ENCODE peak calls at places on chromosomes 12 and 14, in six cellular contexts. D is lower lobe of right lung, S is fibroblast of mammary gland, I is nephron progenitor cell, J is progenitor cell of endocrine pancreas, V is GM12865. Q is an unnamed sample.

GRCh38 chr14:41229824-41230223 is 376.9 kb upstream of the LRFN5 start:
- DNase-seq in V (no peak), J (no peak), S (no peak), I (no peak), D (no peak), Q (no peak)

GRCh38 chr12:32240833-32241232 is 134.2 kb downstream of the BICD1 start:
- DNase-seq in I (no peak), J (no peak), S (peak; percentile 39), V (no peak), D (no peak), Q (no peak)

GRCh38 chr12:124527861-124528561 is 39.4 kb downstream of the NCOR2 start:
- DNase-seq in I (no peak), S (peak; percentile 77), V (no peak), D (no peak), J (no peak), Q (peak; percentile 82)

GRCh38 chr14:95097385-95097784 is 59.9 kb downstream of the DICER1 start:
- DNase-seq in I (no peak), D (no peak), V (no peak), J (no peak), S (no peak), Q (no peak)

GRCh38 chr14:53953002-53953827 is 3.4 kb downstream of the BMP4 start:
- DNase-seq in D (peak; percentile 85), V (peak; percentile 72), I (peak; percentile 90), S (peak; percentile 49), J (peak; percentile 64), Q (peak; percentile 87)

GRCh38 chr12:124165695-124166094 is 129.2 kb upstream of the RFLNA start:
- DNase-seq in I (no peak), V (no peak), S (no peak), J (no peak), D (no peak), Q (no peak)

GRCh38 chr12:86959766-86960458 is 703.7 kb upstream of the MGAT4C start:
- DNase-seq in S (no peak), I (no peak), D (no peak), V (no peak), J (no peak), Q (no peak)

GRCh38 chr12:115963030-115963480 is 314.4 kb downstream of the MED13L start:
- DNase-seq in J (no peak), S (peak; percentile 69), V (no peak), D (no peak), I (no peak), Q (no peak)

GRCh38 chr12:19130224-19131019 is 889 bp downstream of the PLEKHA5 start:
- DNase-seq in D (peak; percentile 53), J (peak; percentile 47), S (peak; percentile 16), V (no peak), I (peak; percentile 54), Q (peak; percentile 54)

GRCh38 chr12:43104524-43104923 is 447.5 kb downstream of the ADAMTS20 start:
- DNase-seq in D (no peak), S (peak; percentile 80), J (no peak), I (no peak), V (no peak), Q (no peak)

GRCh38 chr12:79019672-79020071 is 155.1 kb downstream of the SYT1 start:
- DNase-seq in J (no peak), I (no peak), D (no peak), V (peak; percentile 6), S (no peak), Q (no peak)

GRCh38 chr12:85441740-85442139 is 161.7 kb downstream of the ALX1 start:
- DNase-seq in S (peak; percentile 9), I (no peak), V (no peak), D (no peak), J (no peak), Q (no peak)

GRCh38 chr12:47437570-47437969 is 268.3 kb downstream of the RPAP3 start:
- DNase-seq in V (no peak), I (no peak), J (no peak), D (no peak), S (no peak), Q (no peak)

GRCh38 chr14:91884664-91885063 is 17.3 kb upstream of the TC2N start:
- DNase-seq in I (no peak), D (no peak), S (no peak), V (no peak), J (no peak), Q (no peak)

GRCh38 chr14:105090493-105091334 is 25.5 kb upstream of the GPR132 start:
- DNase-seq in S (peak; percentile 68), D (peak; percentile 90), J (peak; percentile 90), I (peak; percentile 95), V (peak; percentile 89), Q (peak; percentile 96)

GRCh38 chr12:3117628-3118027 is 40.4 kb downstream of the TSPAN9 start:
- DNase-seq in S (peak; percentile 94), J (no peak), D (no peak), I (no peak), V (no peak), Q (no peak)

GRCh38 chr12:121240484-121241202 is 30.7 kb downstream of the P2RX4 start:
- DNase-seq in J (no peak), D (peak; percentile 83), I (peak; percentile 45), S (peak; percentile 32), V (no peak), Q (no peak)

GRCh38 chr12:102730996-102731395 is 186.0 kb downstream of the PAH start:
- DNase-seq in V (no peak), J (no peak), D (no peak), I (no peak), S (no peak), Q (no peak)

GRCh38 chr14:98494582-98494981 is 777.4 kb downstream of the BCL11B start:
- DNase-seq in I (no peak), V (peak; percentile 24), S (no peak), J (no peak), D (no peak), Q (no peak)

GRCh38 chr14:101634453-101635237 is 73.3 kb downstream of the DIO3 start:
- DNase-seq in D (no peak), V (no peak), J (no peak), S (no peak), I (no peak), Q (no peak)
- TF ChIP-seq CTCF in D (no peak), V (no peak), J (no peak), S (no peak), I (no peak), Q (no peak)

DNA sequence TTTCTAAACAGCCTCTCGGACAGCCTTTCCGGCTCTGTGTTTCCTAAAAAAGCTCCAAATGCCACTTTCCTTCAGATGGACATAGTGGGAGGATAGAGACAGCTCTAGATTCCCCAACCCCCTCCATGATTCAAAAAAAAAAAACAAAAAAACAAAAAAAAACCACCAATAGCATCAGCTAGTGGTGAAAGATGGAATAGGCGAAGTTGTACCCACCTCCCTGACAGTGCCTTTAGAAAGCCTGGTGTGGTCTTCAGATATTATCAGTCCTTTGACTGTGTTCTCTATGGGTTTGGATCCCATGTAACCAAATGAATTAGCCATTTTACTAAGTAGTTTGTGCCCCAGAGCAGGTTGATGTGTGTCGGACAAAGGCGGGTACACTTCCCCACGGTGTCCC is 94.1 kb downstream of the PHETA1 start:
- DNase-seq in S (peak; percentile 15), J (no peak), I (no peak), V (no peak), D (no peak), Q (no peak)
- TF ChIP-seq CTCF in S (peak; percentile 63), J (peak; percentile 36), I (peak; percentile 58), V (peak; percentile 29), D (no peak), Q (peak; percentile 63)

GRCh38 chr12:12017135-12017581 is 53.6 kb upstream of the BCL2L14 start:
- DNase-seq in V (no peak), I (no peak), D (no peak), J (no peak), S (no peak), Q (no peak)

GRCh38 chr12:12019881-12020280 is 50.9 kb upstream of the BCL2L14 start:
- DNase-seq in V (no peak), D (no peak), J (no peak), I (no peak), S (no peak), Q (no peak)

GRCh38 chr12:12018454-12018853 is 52.3 kb upstream of the BCL2L14 start:
- DNase-seq in S (peak; percentile 21), V (no peak), D (no peak), I (no peak), J (no peak), Q (no peak)

GRCh38 chr12:12016284-12017100 is 54.2 kb upstream of the BCL2L14 start:
- DNase-seq in J (no peak), V (peak; percentile 63), I (no peak), D (no peak), S (no peak), Q (no peak)

GRCh38 chr12:12017798-12018197 is 52.9 kb upstream of the BCL2L14 start:
- DNase-seq in V (no peak), I (no peak), S (no peak), D (no peak), J (no peak), Q (no peak)
- TF ChIP-seq CTCF in V (peak; percentile 13), I (no peak), S (peak; percentile 6), D (peak; percentile 16), J (peak; percentile 62), Q (no peak)

DNA sequence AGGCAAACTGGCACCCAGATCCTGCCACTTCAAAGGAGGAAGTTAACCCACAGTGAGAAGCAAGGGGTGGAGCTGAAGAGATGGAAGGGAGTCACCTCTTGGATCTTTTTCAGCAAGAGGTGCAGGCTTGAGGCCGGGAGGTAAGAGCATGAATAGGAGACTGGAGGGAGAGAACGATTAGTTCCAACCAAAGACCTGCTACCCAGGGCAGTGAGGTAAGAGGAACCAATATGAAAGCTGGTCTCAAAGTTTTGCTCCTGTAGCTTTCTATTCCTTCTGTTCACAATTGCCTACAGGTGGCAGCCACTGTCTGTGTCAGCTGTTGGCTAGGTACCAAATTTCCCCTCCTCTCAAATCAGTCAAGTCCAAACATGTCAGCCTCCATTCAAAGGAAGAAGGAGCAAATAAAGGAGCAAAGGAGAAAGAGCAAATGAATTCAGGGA is 14.9 kb upstream of the TAC3 start:
- DNase-seq in J (no peak), I (no peak), V (peak; percentile 68), D (no peak), S (no peak), Q (no peak)
- TF ChIP-seq CTCF in J (no peak), I (no peak), V (no peak), D (no peak), S (no peak), Q (no peak)

GRCh38 chr12:100651694-100652093 is 78.2 kb downstream of the GAS2L3 start:
- DNase-seq in V (no peak), S (no peak), D (no peak), I (no peak), J (no peak), Q (no peak)

GRCh38 chr12:100656141-100656540 is 82.7 kb downstream of the GAS2L3 start:
- DNase-seq in S (no peak), I (no peak), D (no peak), V (no peak), J (no peak), Q (no peak)

GRCh38 chr12:100652488-100652887 is 79.0 kb downstream of the GAS2L3 start:
- DNase-seq in D (no peak), S (no peak), I (no peak), V (no peak), J (no peak), Q (no peak)

GRCh38 chr12:100646896-100647295 is 73.4 kb downstream of the GAS2L3 start:
- DNase-seq in J (no peak), I (no peak), D (no peak), S (no peak), V (no peak), Q (no peak)

GRCh38 chr12:100651108-100651507 is 77.6 kb downstream of the GAS2L3 start:
- DNase-seq in S (no peak), J (no peak), I (no peak), D (no peak), V (no peak), Q (no peak)
- TF ChIP-seq CTCF in S (peak; percentile 22), J (peak; percentile 29), I (peak; percentile 12), D (no peak), V (no peak), Q (peak; percentile 64)

GRCh38 chr14:74545386-74545785 is 51.8 kb downstream of the ISCA2 start:
- DNase-seq in J (no peak), D (no peak), S (no peak), V (no peak), I (no peak), Q (no peak)
- TF ChIP-seq CTCF in J (no peak), D (no peak), S (no peak), V (no peak), I (no peak), Q (no peak)